ENCODE peak calls at places on chromosomes 12 and 14, in five cellular contexts. O, Q, T, H and X are unnamed samples.

GRCh38 chr12:29200586-29200985 is 51.5 kb downstream of the FAR2 start:
- DNase-seq in O (no peak), Q (no peak), T (no peak), H (no peak), X (no peak)

GRCh38 chr14:51460051-51460450 is 191.7 kb upstream of the FRMD6 start:
- DNase-seq in O (no peak), Q (no peak), T (no peak), H (no peak), X (no peak)

GRCh38 chr12:111069886-111070285 is 149.5 kb upstream of the MYL2 start:
- DNase-seq in O (no peak), Q (no peak), T (no peak), H (no peak), X (no peak)

GRCh38 chr12:1611775-1612174 is 17.3 kb upstream of the WNT5B start:
- DNase-seq in O (no peak), Q (no peak), T (no peak), H (no peak), X (no peak)

GRCh38 chr12:11944321-11944720 is 126.4 kb upstream of the BCL2L14 start:
- DNase-seq in O (no peak), Q (no peak), T (no peak), H (no peak), X (no peak)

GRCh38 chr12:69241444-69242092 is 2.2 kb downstream of the CPSF6 start:
- DNase-seq in O (no peak), Q (no peak), T (no peak), H (no peak), X (no peak)

GRCh38 chr12:96177013-96177412 is 17.2 kb upstream of the ELK3 start:
- DNase-seq in O (no peak), Q (no peak), T (no peak), H (no peak), X (no peak)

GRCh38 chr14:57617510-57617909 is 123.9 kb upstream of the CCDC198 start:
- DNase-seq in O (no peak), Q (no peak), T (no peak), H (no peak), X (no peak)

GRCh38 chr12:100721193-100721592 is 73.4 kb upstream of the ANO4 start:
- DNase-seq in O (no peak), Q (no peak), T (no peak), H (no peak), X (no peak)

GRCh38 chr12:102478416-102479098 is 1.8 kb downstream of the IGF1 start:
- DNase-seq in O (no peak), Q (no peak), T (peak), H (no peak), X (peak)

GRCh38 chr14:51581017-51581881 is 70.5 kb upstream of the FRMD6 start:
- DNase-seq in O (no peak), Q (no peak), T (no peak), H (no peak), X (no peak)

GRCh38 chr12:31815096-31815495 is 86.3 kb upstream of the AMN1 start:
- DNase-seq in O (no peak), Q (no peak), T (no peak), H (no peak), X (no peak)

GRCh38 chr14:103846569-103847438 is 571 bp downstream of the PPP1R13B start:
- DNase-seq in O (peak), Q (peak), T (peak), H (no peak), X (no peak)

GRCh38 chr12:90940872-90941499 is 14.0 kb downstream of the CCER1 start:
- DNase-seq in O (no peak), Q (no peak), T (no peak), H (peak), X (peak)

GRCh38 chr12:78315018-78315417 is 484.3 kb downstream of the NAV3 start:
- DNase-seq in O (no peak), Q (no peak), T (no peak), H (no peak), X (no peak)

DNA sequence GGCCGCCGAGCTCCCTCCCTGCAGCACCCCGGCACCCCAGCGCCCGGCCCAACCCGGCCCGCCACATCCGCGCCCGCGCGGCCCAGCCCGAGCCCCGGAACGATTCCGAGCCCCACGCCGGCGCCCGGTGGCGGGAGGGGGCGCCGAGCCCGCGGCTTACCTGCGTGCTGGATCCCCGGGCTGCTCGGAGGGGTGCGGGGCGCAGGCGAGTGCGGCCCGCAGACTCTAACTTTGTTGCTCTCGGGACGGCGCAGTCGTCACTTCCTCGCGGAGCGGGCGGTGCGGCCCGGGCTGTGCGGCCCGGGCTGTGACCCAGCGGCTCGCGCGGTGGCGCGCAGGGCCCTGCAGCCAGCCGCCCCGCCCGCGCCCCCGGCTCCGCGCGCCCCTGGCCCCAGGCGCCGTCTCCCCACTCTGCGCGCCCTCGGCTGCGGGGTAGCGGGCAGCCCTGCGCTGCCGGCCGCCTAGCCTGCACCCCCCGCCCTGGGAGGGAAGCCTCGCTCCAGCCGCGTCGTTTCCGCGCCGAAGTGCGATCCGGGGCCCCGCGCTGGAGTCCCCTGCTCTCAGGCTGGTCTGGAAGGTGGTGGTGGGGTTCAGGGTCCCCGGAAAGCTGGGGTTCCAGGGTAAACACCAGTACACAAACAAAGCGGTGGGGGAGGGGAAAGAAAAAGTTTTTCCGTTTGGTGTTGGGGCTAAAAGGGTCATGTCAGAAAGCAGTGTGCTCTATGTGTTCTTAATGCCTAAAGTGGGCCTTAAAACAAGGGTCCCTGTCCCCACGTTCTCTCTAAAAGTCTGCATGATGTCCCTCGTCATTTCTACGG is 64.5 kb upstream of the PTGR2 start:
- DNase-seq in O (peak), Q (peak), T (peak), H (no peak), X (no peak)
- H3K4me3 ChIP-seq in O (peak), Q (peak), T (peak), H (peak), X (peak)

DNA sequence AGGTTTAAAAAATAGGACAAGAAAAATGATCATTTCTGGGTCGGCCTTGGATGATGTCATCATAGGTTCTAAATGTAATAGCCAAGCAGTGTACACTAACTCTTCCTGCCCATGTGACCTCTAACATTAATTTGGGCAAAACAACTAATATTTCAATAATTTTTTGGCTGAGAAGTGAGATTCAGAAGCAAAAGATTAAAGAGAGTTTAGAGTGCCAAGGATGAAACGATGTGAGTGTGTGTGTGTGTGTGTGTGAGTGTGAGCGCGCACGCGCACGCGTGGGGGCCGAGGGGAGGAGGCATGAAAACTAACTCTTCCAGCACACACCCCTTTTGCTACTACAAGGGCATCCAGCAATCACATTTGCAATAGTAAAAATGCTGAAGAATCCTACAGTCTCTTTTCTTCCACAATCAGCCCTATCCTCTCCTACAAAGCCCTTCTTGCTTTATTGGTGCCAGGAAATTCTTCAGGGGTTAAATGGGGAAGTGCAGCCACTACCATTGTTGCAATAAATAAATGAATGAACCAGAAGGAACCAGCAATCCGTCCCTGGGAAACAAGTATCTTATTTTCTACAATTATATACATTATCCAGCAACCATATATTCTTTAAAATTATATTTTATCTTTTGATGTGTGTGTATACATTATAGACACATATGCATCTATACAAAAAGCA is 52.9 kb downstream of the PEBP1 start:
- DNase-seq in O (no peak), Q (no peak), T (no peak), H (no peak), X (no peak)
- H3K4me3 ChIP-seq in O (no peak), Q (no peak), T (peak), H (no peak), X (no peak)

DNA sequence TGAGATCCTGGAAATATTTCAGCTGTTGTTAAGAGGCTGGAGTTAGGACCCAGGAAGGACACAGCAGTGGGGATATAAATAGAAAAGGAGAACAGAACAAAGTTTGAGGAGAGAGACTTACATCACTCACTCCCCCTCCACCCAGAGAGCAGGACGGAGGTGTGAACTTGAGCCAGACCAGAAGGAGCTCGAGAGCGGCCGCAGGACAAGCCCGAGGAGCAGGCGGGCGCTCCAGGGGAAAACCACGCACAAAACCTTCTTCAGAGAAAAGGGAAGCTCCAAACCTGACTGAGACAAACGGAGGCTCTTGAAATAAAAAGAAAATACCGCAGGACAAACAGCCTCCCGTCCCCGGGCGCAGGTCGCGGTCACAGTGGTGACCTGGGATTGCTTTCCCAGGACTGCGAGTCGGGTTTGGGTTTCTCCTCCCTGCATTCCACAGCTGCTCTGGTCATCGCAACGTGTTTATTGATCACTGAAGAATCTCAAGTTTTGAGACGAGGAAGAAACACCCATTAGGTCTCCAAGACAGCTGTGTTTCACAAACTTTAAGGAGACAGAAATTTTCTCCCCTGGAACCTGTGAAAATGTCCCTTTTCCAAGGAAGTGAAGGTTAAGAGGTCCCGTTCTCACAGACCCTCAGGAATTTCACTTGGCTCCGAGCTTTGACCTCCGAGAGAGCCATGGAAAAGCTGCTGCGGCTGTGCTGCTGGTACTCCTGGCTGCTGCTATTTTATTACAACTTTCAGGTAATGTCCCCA is at the start of gene ADGRD1:
- DNase-seq in O (no peak), Q (no peak), T (peak), H (no peak), X (no peak)
- H3K4me3 ChIP-seq in O (no peak), Q (peak), T (peak), H (no peak), X (no peak)

GRCh38 chr12:117342247-117342646 is 19.2 kb downstream of the NOS1 start:
- DNase-seq in O (no peak), Q (peak), T (no peak), H (no peak), X (no peak)
- H3K4me3 ChIP-seq in O (no peak), Q (no peak), T (no peak), H (no peak), X (no peak)

DNA sequence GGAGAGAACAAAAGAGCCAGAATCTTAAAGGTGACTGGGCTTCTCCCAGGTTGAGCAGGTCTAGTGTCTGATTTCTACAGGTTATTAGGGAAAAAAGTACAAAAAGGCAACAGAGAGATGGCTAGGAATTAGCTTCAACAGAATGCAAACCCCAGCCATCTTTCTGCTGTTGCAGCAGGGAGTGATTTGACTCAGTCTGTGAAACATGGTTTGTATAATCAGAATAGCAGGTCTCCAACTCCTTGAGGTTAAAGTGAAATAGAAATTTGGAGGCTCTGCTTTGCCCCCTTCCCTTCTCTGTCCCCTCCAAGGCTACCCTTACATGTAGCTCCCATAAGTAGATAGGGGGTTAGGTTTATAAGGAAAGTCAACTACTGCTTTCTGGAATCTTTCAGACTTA is 105.8 kb downstream of the AKAP6 start:
- DNase-seq in O (no peak), Q (no peak), T (no peak), H (no peak), X (no peak)
- H3K4me3 ChIP-seq in O (no peak), Q (no peak), T (peak), H (no peak), X (no peak)